ENCODE peak calls at places on chromosome 19, in seven cellular contexts. U is right atrium auricular region, B is hepatocyte, C is body of pancreas, Z is fibroblast of lung, S is cardiac muscle cell, V is fibroblast of pulmonary artery. F is an unnamed sample.

GRCh38 chr19:6768236-6768785 is 1.1 kb upstream of the SH2D3A start:
- DNase-seq in B (no peak), Z (no peak), C (no peak), S (no peak), V (no peak), U (no peak), F (no peak)

GRCh38 chr19:29666634-29667389 is 1.6 kb downstream of the PLEKHF1 start:
- DNase-seq in U (peak), Z (peak), V (peak), B (peak), C (peak), S (peak), F (no peak)

GRCh38 chr19:13835791-13836723 is 40.8 kb downstream of the ZSWIM4 start:
- DNase-seq in B (no peak), Z (no peak), S (no peak), C (no peak), U (no peak), V (no peak), F (no peak)

GRCh38 chr19:40413291-40413994 is at the start of gene PRX:
- DNase-seq in C (no peak), S (no peak), U (no peak), V (no peak), B (no peak), Z (no peak), F (no peak)

GRCh38 chr19:36212895-36213294 is 1.6 kb downstream of the ZNF565 start:
- DNase-seq in Z (no peak), B (no peak), C (no peak), U (no peak), V (no peak), S (no peak), F (no peak)

GRCh38 chr19:32908641-32909190 is 39.1 kb upstream of the SLC7A9 start:
- DNase-seq in S (no peak), V (no peak), U (no peak), C (no peak), Z (no peak), B (no peak), F (no peak)

GRCh38 chr19:2867025-2867991 is at the start of gene ZNF556:
- DNase-seq in Z (no peak), V (no peak), S (no peak), B (no peak), U (no peak), C (no peak), F (no peak)

GRCh38 chr19:38538793-38539528 is 78.8 kb downstream of the MAP4K1 start:
- DNase-seq in C (no peak), B (no peak), V (no peak), Z (peak), S (no peak), U (no peak), F (no peak)

GRCh38 chr19:38265213-38265861 is 964 bp downstream of the SPINT2 start:
- DNase-seq in V (no peak), Z (peak), U (no peak), B (peak), S (no peak), C (peak), F (no peak)

GRCh38 chr19:11984986-11985385 is 20.1 kb downstream of the ZNF763 start:
- DNase-seq in S (no peak), V (no peak), Z (no peak), B (no peak), U (no peak), C (no peak), F (no peak)

GRCh38 chr19:1295169-1296012 is 9.7 kb downstream of the EFNA2 start:
- DNase-seq in V (no peak), B (no peak), U (no peak), Z (no peak), C (peak), S (peak), F (no peak)

GRCh38 chr19:4403005-4403761 is 743 bp downstream of the CHAF1A start:
- DNase-seq in B (no peak), U (no peak), Z (no peak), S (no peak), C (no peak), V (no peak), F (no peak)

GRCh38 chr19:53659292-53659691 is 27.5 kb downstream of the DPRX start:
- DNase-seq in Z (no peak), U (no peak), V (peak), S (peak), C (peak), B (peak), F (no peak)

GRCh38 chr19:14089412-14089661 is 1.2 kb downstream of the SAMD1 start:
- DNase-seq in S (peak), V (peak), B (peak), U (no peak), Z (peak), C (no peak), F (no peak)

GRCh38 chr19:35284153-35285140 is 2.1 kb downstream of the HAMP start:
- DNase-seq in S (no peak), C (no peak), U (no peak), V (no peak), B (no peak), Z (no peak), F (no peak)

GRCh38 chr19:54421169-54421516 is 5.9 kb downstream of the TTYH1 start:
- DNase-seq in S (no peak), B (no peak), V (no peak), C (no peak), U (no peak), Z (no peak), F (no peak)

GRCh38 chr19:49150106-49150943 is 4.9 kb downstream of the HRC start:
- DNase-seq in B (peak), Z (peak), S (peak), U (peak), V (peak), C (peak), F (no peak)

GRCh38 chr19:39093761-39094160 is 9.6 kb downstream of the ACP7 start:
- DNase-seq in S (peak), U (no peak), V (peak), C (no peak), B (no peak), Z (peak), F (no peak)

GRCh38 chr19:58352760-58353671 is at the start of gene A1BG:
- DNase-seq in Z (no peak), C (no peak), V (no peak), U (no peak), B (no peak), S (no peak), F (no peak)

DNA sequence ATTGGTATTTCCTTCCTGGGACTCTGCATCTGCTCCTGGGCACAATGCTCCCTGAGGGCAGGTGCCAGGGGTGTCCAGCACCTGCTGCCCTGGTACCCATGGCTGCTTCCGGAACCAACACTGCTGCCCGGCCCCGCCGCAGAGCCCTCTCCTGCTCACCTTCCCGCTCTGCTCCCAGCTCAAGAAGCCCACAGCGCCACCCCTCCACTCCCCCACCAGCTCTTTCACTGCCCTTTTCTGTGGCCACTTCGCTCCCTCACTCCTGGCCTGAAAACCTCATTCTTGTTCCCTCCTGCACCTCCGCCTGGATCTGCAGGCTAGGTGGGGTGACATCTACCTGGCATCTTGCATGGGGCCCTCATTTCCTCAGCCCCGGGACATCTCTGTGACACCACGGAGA is 6.4 kb downstream of the ZNF787 start:
- DNase-seq in V (no peak), S (no peak), U (no peak), Z (no peak), C (no peak), B (no peak), F (no peak)
- H3K4me3 ChIP-seq in V (no peak), S (no peak), U (no peak), Z (no peak), C (no peak), B (no peak), F (no peak)

DNA sequence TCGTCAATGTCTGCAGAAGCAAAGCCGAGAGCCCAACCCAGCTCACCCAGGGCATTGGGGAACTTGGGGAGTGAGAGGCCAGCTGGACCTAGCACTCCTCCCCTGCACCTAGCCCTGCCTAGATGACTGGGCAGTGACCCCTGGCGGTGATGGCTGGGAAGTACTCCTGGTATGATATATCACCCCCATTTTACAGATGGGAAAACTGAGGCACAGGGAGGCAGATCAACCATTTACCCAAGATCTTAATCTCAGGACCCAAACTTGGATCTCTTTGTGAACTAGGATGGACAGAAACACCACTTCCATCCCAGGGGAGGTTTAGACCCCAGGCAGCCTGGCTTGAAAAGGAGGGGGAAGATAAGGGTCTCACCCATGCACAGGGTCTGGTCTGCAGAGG is 43.5 kb downstream of the CCL25 start:
- DNase-seq in C (no peak), V (no peak), U (no peak), B (no peak), S (no peak), Z (no peak), F (no peak)
- TF ChIP-seq CTCF in C (no peak), V (no peak), U (no peak), B (no peak), S (no peak), Z (no peak), F (peak)

DNA sequence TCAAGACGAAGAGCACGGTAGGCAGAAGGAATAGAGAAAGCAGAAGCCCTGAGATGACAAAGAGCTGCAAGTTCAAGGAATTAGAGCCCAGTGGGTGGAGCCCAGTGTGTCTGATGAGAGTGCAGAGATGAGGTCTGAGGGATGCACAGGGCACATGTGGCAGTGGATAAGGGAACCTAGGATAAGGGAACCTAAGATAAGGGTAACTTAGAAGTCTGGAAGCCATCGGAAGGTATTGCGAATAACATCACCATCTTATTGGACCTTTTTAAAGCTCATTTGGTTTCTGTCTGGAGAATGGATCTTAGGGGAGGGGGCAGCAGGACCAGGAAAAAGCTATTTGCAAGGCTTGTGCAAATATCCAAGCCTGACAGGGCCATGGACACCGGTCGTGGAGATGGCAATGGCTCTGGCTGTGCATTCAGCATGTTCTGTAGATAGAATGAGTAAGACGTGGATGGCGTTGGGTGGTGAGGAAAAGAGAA is 1.3 kb downstream of the FPR3 start:
- DNase-seq in U (no peak), B (no peak), C (no peak), Z (no peak), S (no peak), V (no peak), F (no peak)
- H3K4me3 ChIP-seq in U (peak), B (no peak), C (no peak), Z (no peak), S (no peak), V (no peak), F (no peak)

GRCh38 chr19:21912654-21913053 is 76.7 kb upstream of the ZNF43 start:
- DNase-seq in U (no peak), C (no peak), B (no peak), Z (no peak), S (no peak), V (no peak), F (no peak)
- TF ChIP-seq CTCF in U (no peak), C (no peak), B (no peak), Z (no peak), S (no peak), V (no peak), F (peak)